ENCODE peak calls at places on chromosomes 4 and X, in five cellular contexts. T, N, B, E and V are unnamed samples.

GRCh38 chrX:70001708-70002341 is 47.9 kb downstream of the AWAT2 start:
- DNase-seq in T (no peak), N (no peak), B (no peak), E (no peak), V (no peak)

GRCh38 chr4:15400911-15401671 is 26.7 kb upstream of the C1QTNF7 start:
- DNase-seq in T (peak; percentile 92), N (no peak), B (no peak), E (peak; percentile 57), V (no peak)

GRCh38 chrX:153719701-153720100 is 4.5 kb downstream of the BCAP31 start:
- DNase-seq in T (no peak), N (no peak), B (no peak), E (no peak), V (no peak)

GRCh38 chrX:32562261-32562660 is 649.1 kb downstream of the DMD start:
- DNase-seq in T (no peak), N (no peak), B (no peak), E (no peak), V (no peak)

GRCh38 chr4:61445374-61446063 is 245.4 kb downstream of the ADGRL3 start:
- DNase-seq in T (no peak), N (no peak), B (no peak), E (no peak), V (no peak)

GRCh38 chr4:10124167-10124930 is 7.8 kb upstream of the WDR1 start:
- DNase-seq in T (no peak), N (no peak), B (no peak), E (no peak), V (no peak)

GRCh38 chrX:31708116-31708515 is 636.3 kb upstream of the FTHL17 start:
- DNase-seq in T (peak; percentile 38), N (no peak), B (no peak), E (no peak), V (no peak)

GRCh38 chrX:120791013-120791643 is 84.5 kb downstream of the CT47B1 start:
- DNase-seq in T (peak; percentile 76), N (no peak), B (no peak), E (peak; percentile 27), V (no peak)

GRCh38 chrX:110045421-110045820 is 42.5 kb downstream of the TMEM164 start:
- DNase-seq in T (no peak), N (no peak), B (no peak), E (no peak), V (no peak)

GRCh38 chrX:68833448-68833805 is 4.6 kb downstream of the EFNB1 start:
- DNase-seq in T (no peak), N (no peak), B (no peak), E (peak; percentile 3), V (peak; percentile 68)

GRCh38 chrX:13658602-13659001 is 5.7 kb downstream of the TCEANC start:
- DNase-seq in T (peak; percentile 77), N (no peak), B (no peak), E (no peak), V (no peak)

GRCh38 chr4:168569066-168569908 is 72.4 kb downstream of the PALLD start:
- DNase-seq in T (peak; percentile 41), N (no peak), B (no peak), E (no peak), V (no peak)

GRCh38 chrX:3599787-3600465 is 113.5 kb downstream of the PRKX start:
- DNase-seq in T (peak; percentile 54), N (no peak), B (no peak), E (no peak), V (no peak)

GRCh38 chr4:113878718-113879117 is 100.7 kb downstream of the ARSJ start:
- DNase-seq in T (peak; percentile 38), N (no peak), B (no peak), E (no peak), V (no peak)

GRCh38 chrX:31228415-31228832 is 156.6 kb upstream of the FTHL17 start:
- DNase-seq in T (peak; percentile 50), N (no peak), B (no peak), E (peak; percentile 46), V (no peak)

GRCh38 chr4:27168783-27169182 is 308.1 kb downstream of the STIM2 start:
- DNase-seq in T (no peak), N (no peak), B (no peak), E (no peak), V (no peak)

GRCh38 chr4:34953145-34953799 is 1291.0 kb downstream of the ARAP2 start:
- DNase-seq in T (no peak), N (no peak), B (no peak), E (no peak), V (no peak)

GRCh38 chrX:41350150-41350975 is 16.4 kb downstream of the DDX3X start:
- DNase-seq in T (peak; percentile 45), N (no peak), B (no peak), E (no peak), V (no peak)

GRCh38 chrX:135982860-135983259 is 2.4 kb upstream of the SLC9A6 start:
- DNase-seq in T (peak; percentile 10), N (no peak), B (no peak), E (no peak), V (no peak)

GRCh38 chr4:31370866-31371465 is 650.8 kb downstream of the PCDH7 start:
- DNase-seq in T (peak; percentile 61), N (no peak), B (no peak), E (no peak), V (no peak)

GRCh38 chr4:146654976-146655761 is 16.5 kb downstream of the POU4F2 start:
- DNase-seq in T (no peak), N (no peak), B (no peak), E (no peak), V (no peak)

GRCh38 chr4:5378002-5378401 is 326.7 kb downstream of the STK32B start:
- DNase-seq in T (peak; percentile 17), N (no peak), B (no peak), E (no peak), V (no peak)

GRCh38 chr4:101599620-101600019 is 190.9 kb upstream of the BANK1 start:
- DNase-seq in T (peak; percentile 88), N (no peak), B (no peak), E (no peak), V (no peak)